ENCODE peak calls at places on chromosomes 5 and 9, in five cellular contexts. A, K, E, Z and F are unnamed samples.
A peak's percentile ranks its signal among the peaks of the same experiment; 100 is the strongest.

GRCh38 chr5:76980518-76981144 is 27.8 kb downstream of the CRHBP start:
- DNase-seq in A (no peak), K (no peak), E (no peak), Z (no peak), F (no peak)

GRCh38 chr9:97548379-97548778 is 46.9 kb downstream of the TMOD1 start:
- DNase-seq in A (no peak), K (no peak), E (no peak), Z (no peak), F (no peak)

GRCh38 chr5:116137544-116138378 is 52.9 kb downstream of the COMMD10 start:
- DNase-seq in A (peak; percentile 60), K (peak; percentile 46), E (peak; percentile 12), Z (no peak), F (no peak)

GRCh38 chr5:106380736-106381135 is 1290.0 kb downstream of the EFNA5 start:
- DNase-seq in A (no peak), K (no peak), E (no peak), Z (no peak), F (no peak)

GRCh38 chr5:32916648-32917047 is 205.5 kb downstream of the NPR3 start:
- DNase-seq in A (peak; percentile 2), K (peak; percentile 33), E (no peak), Z (peak; percentile 57), F (peak; percentile 52)

GRCh38 chr9:13665418-13666066 is 386.1 kb upstream of the MPDZ start:
- DNase-seq in A (peak; percentile 4), K (peak; percentile 15), E (no peak), Z (no peak), F (no peak)

GRCh38 chr9:4666042-4666699 is at the start of gene SPATA6L:
- DNase-seq in A (no peak), K (peak; percentile 11), E (no peak), Z (peak; percentile 52), F (peak; percentile 34)

GRCh38 chr9:86185872-86186271 is 73.6 kb downstream of the C9orf153 start:
- DNase-seq in A (no peak), K (no peak), E (no peak), Z (no peak), F (no peak)

GRCh38 chr5:108753877-108754276 is 6.2 kb downstream of the FER start:
- DNase-seq in A (no peak), K (no peak), E (no peak), Z (no peak), F (no peak)

GRCh38 chr9:6942406-6942805 is 184.6 kb downstream of the KDM4C start:
- DNase-seq in A (no peak), K (no peak), E (no peak), Z (no peak), F (no peak)

GRCh38 chr5:112917453-112918005 is 4.5 kb downstream of the REEP5 start:
- DNase-seq in A (peak; percentile 42), K (peak; percentile 28), E (no peak), Z (peak; percentile 64), F (peak; percentile 66)

GRCh38 chr5:36156619-36157018 is 4.7 kb downstream of the SKP2 start:
- DNase-seq in A (no peak), K (peak; percentile 29), E (no peak), Z (no peak), F (no peak)

GRCh38 chr9:70034292-70034711 is 9.3 kb upstream of the MAMDC2 start:
- DNase-seq in A (no peak), K (no peak), E (no peak), Z (no peak), F (no peak)

GRCh38 chr5:115490601-115491000 is 54.0 kb downstream of the FEM1C start:
- DNase-seq in A (no peak), K (no peak), E (no peak), Z (no peak), F (no peak)

GRCh38 chr9:127825319-127826051 is 22.8 kb downstream of the FPGS start:
- DNase-seq in A (peak; percentile 86), K (peak; percentile 56), E (no peak), Z (peak; percentile 97), F (peak; percentile 97)

GRCh38 chr5:9954869-9955268 is 294.8 kb downstream of the ATPSCKMT start:
- DNase-seq in A (no peak), K (no peak), E (no peak), Z (no peak), F (no peak)

GRCh38 chr9:120923620-120924328 is 2.8 kb downstream of the TRAF1 start:
- DNase-seq in A (no peak), K (no peak), E (no peak), Z (no peak), F (no peak)

GRCh38 chr5:42772265-42772993 is 15.8 kb downstream of the CCDC152 start:
- DNase-seq in A (no peak), K (no peak), E (no peak), Z (no peak), F (no peak)

GRCh38 chr5:174328626-174329299 is 283.3 kb downstream of the NSG2 start:
- DNase-seq in A (no peak), K (no peak), E (no peak), Z (no peak), F (no peak)

GRCh38 chr9:87640385-87640795 is 85.5 kb upstream of the CTSL start:
- DNase-seq in A (no peak), K (no peak), E (no peak), Z (no peak), F (no peak)

GRCh38 chr5:85663708-85664031 is 954.1 kb upstream of the COX7C start:
- DNase-seq in A (peak; percentile 30), K (no peak), E (no peak), Z (no peak), F (no peak)

GRCh38 chr5:87899109-87900100 is 369.2 kb downstream of the TMEM161B start:
- DNase-seq in A (no peak), K (peak; percentile 5), E (peak; percentile 2), Z (no peak), F (no peak)

GRCh38 chr5:83764101-83764500 is 43.4 kb upstream of the HAPLN1 start:
- DNase-seq in A (no peak), K (no peak), E (no peak), Z (no peak), F (no peak)

GRCh38 chr5:14036947-14037346 is 92.5 kb upstream of the DNAH5 start:
- DNase-seq in A (no peak), K (no peak), E (no peak), Z (no peak), F (no peak)

GRCh38 chr9:116669296-116669695 is 17.8 kb upstream of the TRIM32 start:
- DNase-seq in A (no peak), K (no peak), E (no peak), Z (no peak), F (no peak)

GRCh38 chr5:179188636-179189035 is 128.5 kb downstream of the ZNF354C start:
- DNase-seq in A (no peak), K (no peak), E (no peak), Z (no peak), F (no peak)

GRCh38 chr5:74903165-74903787 is 37.1 kb upstream of the FAM169A start:
- DNase-seq in A (peak; percentile 35), K (peak; percentile 66), E (no peak), Z (peak; percentile 81), F (peak; percentile 84)
- TF ChIP-seq ATF2 in A (no peak), K (no peak), E (no peak), Z (no peak), F (no peak)

GRCh38 chr5:141135030-141135717 is at the start of gene PCDHB5:
- DNase-seq in A (peak; percentile 37), K (no peak), E (no peak), Z (peak; percentile 86), F (peak; percentile 72)
- TF ChIP-seq ATF2 in A (no peak), K (no peak), E (no peak), Z (no peak), F (no peak)

GRCh38 chr9:68493953-68494541 is 46.6 kb downstream of the TMEM252 start:
- DNase-seq in A (no peak), K (no peak), E (no peak), Z (no peak), F (no peak)
- TF ChIP-seq ATF2 in A (no peak), K (no peak), E (no peak), Z (no peak), F (no peak)

GRCh38 chr5:6492934-6493333 is 44.3 kb downstream of the UBE2QL1 start:
- DNase-seq in A (no peak), K (no peak), E (no peak), Z (no peak), F (no peak)
- TF ChIP-seq ATF2 in A (no peak), K (no peak), E (peak; percentile 28), Z (no peak), F (no peak)

GRCh38 chr9:133768371-133768858 is 30.3 kb upstream of the SARDH start:
- DNase-seq in A (no peak), K (no peak), E (no peak), Z (no peak), F (peak; percentile 3)

GRCh38 chr9:133770076-133770777 is 32.1 kb upstream of the SARDH start:
- DNase-seq in A (no peak), K (no peak), E (no peak), Z (peak; percentile 42), F (peak; percentile 8)

GRCh38 chr9:133769511-133770075 is 31.4 kb upstream of the SARDH start:
- DNase-seq in A (no peak), K (no peak), E (no peak), Z (no peak), F (no peak)

GRCh38 chr9:133767625-133768024 is 29.5 kb upstream of the SARDH start:
- DNase-seq in A (no peak), K (no peak), E (no peak), Z (no peak), F (no peak)

GRCh38 chr9:133768859-133769510 is 30.8 kb upstream of the SARDH start:
- DNase-seq in A (peak; percentile 47), K (peak; percentile 83), E (no peak), Z (peak; percentile 63), F (peak; percentile 70)
- TF ChIP-seq ATF2 in A (no peak), K (peak; percentile 74), E (no peak), Z (no peak), F (no peak)

GRCh38 chr9:19940808-19941207 is 152.0 kb upstream of the SLC24A2 start:
- DNase-seq in A (no peak), K (no peak), E (no peak), Z (no peak), F (no peak)
- TF ChIP-seq ATF2 in A (no peak), K (no peak), E (no peak), Z (no peak), F (no peak)

GRCh38 chr9:38035873-38036272 is 33.2 kb downstream of the SHB start:
- DNase-seq in A (peak; percentile 54), K (peak; percentile 66), E (no peak), Z (no peak), F (no peak)
- TF ChIP-seq ATF2 in A (no peak), K (no peak), E (no peak), Z (no peak), F (no peak)

GRCh38 chr9:110426052-110426709 is 88.5 kb upstream of the TXNDC8 start:
- DNase-seq in A (no peak), K (peak; percentile 11), E (no peak), Z (no peak), F (no peak)
- TF ChIP-seq ATF2 in A (no peak), K (no peak), E (no peak), Z (no peak), F (no peak)